ENCODE peak calls at places on chromosome 17, in seven cellular contexts. N, C, Y, W, R, F and Q are unnamed samples.

GRCh38 chr17:79036609-79037008 is 12.6 kb downstream of the C1QTNF1 start:
- DNase-seq in N (no peak), C (no peak), Y (peak), W (no peak), R (peak), F (no peak), Q (no peak)

GRCh38 chr17:82840431-82840831 is 609 bp upstream of the ZNF750 start:
- DNase-seq in N (peak), C (no peak), Y (no peak), W (no peak), R (peak), F (no peak), Q (no peak)

GRCh38 chr17:491086-492014 is 138.7 kb upstream of the RPH3AL start:
- DNase-seq in N (peak), C (peak), Y (peak), W (peak), R (peak), F (peak), Q (peak)

GRCh38 chr17:29090746-29091395 is 47.9 kb downstream of the PIPOX start:
- DNase-seq in N (no peak), C (no peak), Y (no peak), W (no peak), R (peak), F (no peak), Q (no peak)

GRCh38 chr17:67151717-67152116 is 93.3 kb downstream of the HELZ start:
- DNase-seq in N (no peak), C (no peak), Y (peak), W (no peak), R (no peak), F (no peak), Q (no peak)

GRCh38 chr17:72338847-72339790 is 218.3 kb downstream of the SOX9 start:
- DNase-seq in N (no peak), C (no peak), Y (peak), W (no peak), R (no peak), F (peak), Q (no peak)

GRCh38 chr17:82551779-82552457 is 32.4 kb downstream of the FOXK2 start:
- DNase-seq in N (peak), C (peak), Y (peak), W (peak), R (peak), F (peak), Q (peak)

GRCh38 chr17:61149862-61150362 is 249.7 kb upstream of the TBX2 start:
- DNase-seq in N (no peak), C (no peak), Y (no peak), W (no peak), R (no peak), F (no peak), Q (no peak)

GRCh38 chr17:20966869-20967268 is 75.9 kb downstream of the USP22 start:
- DNase-seq in N (peak), C (no peak), Y (no peak), W (no peak), R (no peak), F (no peak), Q (peak)

GRCh38 chr17:51397361-51398127 is 137.2 kb downstream of the UTP18 start:
- DNase-seq in N (no peak), C (no peak), Y (peak), W (no peak), R (no peak), F (no peak), Q (no peak)

GRCh38 chr17:72631568-72631967 is 460.9 kb downstream of the SLC39A11 start:
- DNase-seq in N (no peak), C (no peak), Y (no peak), W (no peak), R (no peak), F (no peak), Q (no peak)

GRCh38 chr17:64190468-64190867 is 60.5 kb upstream of the ERN1 start:
- DNase-seq in N (no peak), C (no peak), Y (no peak), W (no peak), R (no peak), F (peak), Q (no peak)

GRCh38 chr17:57935833-57936807 is 19.1 kb downstream of the CUEDC1 start:
- DNase-seq in N (no peak), C (no peak), Y (no peak), W (peak), R (peak), F (peak), Q (no peak)

GRCh38 chr17:10768766-10769383 is 35.0 kb downstream of the TMEM238L start:
- DNase-seq in N (no peak), C (no peak), Y (no peak), W (no peak), R (no peak), F (no peak), Q (no peak)

GRCh38 chr17:55272711-55273578 is 8.2 kb downstream of the HLF start:
- DNase-seq in N (no peak), C (no peak), Y (no peak), W (no peak), R (no peak), F (no peak), Q (no peak)

GRCh38 chr17:31583795-31584340 is 192.4 kb downstream of the RAB11FIP4 start:
- DNase-seq in N (no peak), C (no peak), Y (no peak), W (no peak), R (no peak), F (no peak), Q (no peak)

GRCh38 chr17:14014647-14015046 is 54.7 kb upstream of the COX10 start:
- DNase-seq in N (no peak), C (no peak), Y (no peak), W (no peak), R (no peak), F (no peak), Q (no peak)

GRCh38 chr17:8153550-8153956 is 1.3 kb upstream of the PER1 start:
- DNase-seq in N (peak), C (no peak), Y (peak), W (peak), R (peak), F (no peak), Q (no peak)

GRCh38 chr17:81090361-81091133 is 55.6 kb downstream of the BAIAP2 start:
- DNase-seq in N (peak), C (peak), Y (no peak), W (peak), R (peak), F (no peak), Q (peak)

GRCh38 chr17:6724009-6724408 is 10.8 kb upstream of the SLC13A5 start:
- DNase-seq in N (no peak), C (no peak), Y (no peak), W (no peak), R (no peak), F (no peak), Q (no peak)

GRCh38 chr17:77403854-77404253 is 263.1 kb downstream of the SEC14L1 start:
- DNase-seq in N (no peak), C (no peak), Y (no peak), W (no peak), R (no peak), F (no peak), Q (no peak)

GRCh38 chr17:77372444-77373297 is 231.9 kb downstream of the SEC14L1 start:
- DNase-seq in N (peak), C (peak), Y (no peak), W (peak), R (no peak), F (peak), Q (peak)

GRCh38 chr17:62444063-62444462 is 20.4 kb downstream of the METTL2A start:
- DNase-seq in N (no peak), C (no peak), Y (no peak), W (no peak), R (no peak), F (no peak), Q (no peak)

GRCh38 chr17:18187816-18188761 is 4.5 kb downstream of the ALKBH5 start:
- DNase-seq in N (no peak), C (no peak), Y (no peak), W (peak), R (no peak), F (no peak), Q (no peak)

GRCh38 chr17:82213251-82214011 is 789 bp upstream of the CCDC57 start:
- DNase-seq in N (peak), C (peak), Y (peak), W (no peak), R (peak), F (peak), Q (no peak)

GRCh38 chr17:61833536-61834203 is 29.7 kb downstream of the BRIP1 start:
- DNase-seq in N (no peak), C (no peak), Y (peak), W (no peak), R (no peak), F (no peak), Q (no peak)

GRCh38 chr17:64212122-64212521 is 50.9 kb downstream of the TEX2 start:
- DNase-seq in N (no peak), C (no peak), Y (peak), W (no peak), R (no peak), F (no peak), Q (no peak)

GRCh38 chr17:20908373-20909273 is 134.2 kb downstream of the USP22 start:
- DNase-seq in N (peak), C (peak), Y (peak), W (peak), R (peak), F (peak), Q (peak)

GRCh38 chr17:51901242-51901641 is 257.3 kb downstream of the CA10 start:
- DNase-seq in N (no peak), C (no peak), Y (no peak), W (no peak), R (no peak), F (no peak), Q (no peak)

GRCh38 chr17:48462946-48463345 is 32.9 kb upstream of the SKAP1 start:
- DNase-seq in N (no peak), C (no peak), Y (no peak), W (no peak), R (no peak), F (peak), Q (no peak)

GRCh38 chr17:79438936-79439335 is 171.9 kb downstream of the RBFOX3 start:
- DNase-seq in N (no peak), C (no peak), Y (no peak), W (no peak), R (peak), F (no peak), Q (no peak)

GRCh38 chr17:77036841-77037381 is 103.9 kb upstream of the SEC14L1 start:
- DNase-seq in N (no peak), C (no peak), Y (no peak), W (no peak), R (peak), F (no peak), Q (no peak)

GRCh38 chr17:28745052-28745776 is 1.4 kb downstream of the TRAF4 start:
- DNase-seq in N (no peak), C (peak), Y (no peak), W (no peak), R (peak), F (peak), Q (no peak)

GRCh38 chr17:4043862-4044261 is 79.6 kb upstream of the ATP2A3 start:
- DNase-seq in N (no peak), C (peak), Y (no peak), W (peak), R (no peak), F (no peak), Q (peak)

GRCh38 chr17:72258711-72259110 is 137.9 kb downstream of the SOX9 start:
- DNase-seq in N (no peak), C (no peak), Y (no peak), W (no peak), R (no peak), F (no peak), Q (no peak)

GRCh38 chr17:63275318-63275967 is 170.7 kb downstream of the CYB561 start:
- DNase-seq in N (no peak), C (no peak), Y (peak), W (no peak), R (no peak), F (no peak), Q (no peak)

GRCh38 chr17:19757536-19758180 is 9.6 kb upstream of the ALDH3A1 start:
- DNase-seq in N (no peak), C (no peak), Y (no peak), W (no peak), R (no peak), F (no peak), Q (no peak)

GRCh38 chr17:42673266-42673884 is 3.4 kb downstream of the PLEKHH3 start:
- DNase-seq in N (no peak), C (no peak), Y (no peak), W (no peak), R (no peak), F (no peak), Q (no peak)

GRCh38 chr17:73291260-73291801 is 20.5 kb downstream of the CDC42EP4 start:
- DNase-seq in N (peak), C (no peak), Y (peak), W (peak), R (no peak), F (no peak), Q (no peak)

DNA sequence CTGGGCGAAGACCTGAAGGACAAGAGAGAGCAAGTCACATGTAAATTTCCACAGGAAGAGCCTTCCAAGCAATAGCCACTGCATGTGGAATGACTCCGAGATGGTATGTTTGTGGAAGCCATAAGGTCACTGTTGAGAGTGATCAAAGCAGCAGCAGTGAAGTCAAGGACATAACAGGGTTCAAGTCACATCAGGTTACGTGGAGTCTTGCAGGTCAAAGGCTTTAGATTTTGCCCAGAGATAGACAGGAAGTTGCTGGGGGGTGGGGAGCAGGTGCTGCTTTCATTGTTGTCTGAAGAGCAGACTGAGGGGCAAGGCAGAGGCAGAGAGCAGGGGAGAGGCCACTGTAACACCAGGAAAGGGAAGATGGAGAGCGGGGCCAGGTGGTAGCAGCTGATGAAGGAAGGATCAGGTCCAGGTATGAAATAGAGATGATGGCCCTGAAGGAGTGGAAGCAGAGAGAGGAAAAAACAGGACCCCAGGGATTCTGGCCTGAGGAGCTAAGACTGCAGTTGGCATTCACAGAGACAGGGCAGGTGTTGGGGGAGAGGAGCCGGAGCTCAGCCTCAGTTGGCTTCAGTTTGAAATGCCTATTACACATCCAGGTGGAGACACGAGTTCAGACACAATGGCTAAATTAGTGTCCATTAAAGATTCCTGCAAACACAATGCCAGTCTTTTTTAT is 129.3 kb upstream of the AXIN2 start:
- DNase-seq in N (no peak), C (no peak), Y (no peak), W (no peak), R (no peak), F (no peak), Q (no peak)
- TF ChIP-seq CTCF in N (no peak), C (no peak), Y (no peak), W (no peak), R (no peak), F (no peak), Q (no peak)

GRCh38 chr17:38750044-38750311 is 1.8 kb upstream of the PCGF2 start:
- DNase-seq in N (no peak), C (no peak), Y (no peak), W (no peak), R (no peak), F (no peak), Q (no peak)

GRCh38 chr17:38751803-38752118 is 780 bp upstream of the PSMB3 start:
- DNase-seq in N (peak), C (peak), Y (peak), W (peak), R (peak), F (peak), Q (peak)

GRCh38 chr17:38750312-38751121 is 2.0 kb upstream of the PSMB3 start:
- DNase-seq in N (no peak), C (no peak), Y (no peak), W (no peak), R (no peak), F (no peak), Q (no peak)

GRCh38 chr17:38752119-38752929 is at the start of gene PSMB3:
- DNase-seq in N (peak), C (peak), Y (peak), W (peak), R (peak), F (peak), Q (peak)

GRCh38 chr17:38751144-38751802 is 1.3 kb upstream of the PSMB3 start:
- DNase-seq in N (no peak), C (no peak), Y (no peak), W (no peak), R (peak), F (no peak), Q (no peak)
- H3K27ac ChIP-seq in N (peak), C (peak), Y (no peak), W (peak), R (peak), F (no peak), Q (peak)

GRCh38 chr17:40317345-40317873 is 8.4 kb downstream of the RARA start:
- DNase-seq in N (peak), C (peak), Y (peak), W (no peak), R (peak), F (peak), Q (peak)

GRCh38 chr17:40319651-40320550 is 10.9 kb downstream of the RARA start:
- DNase-seq in N (peak), C (peak), Y (no peak), W (peak), R (peak), F (no peak), Q (peak)

GRCh38 chr17:40320771-40321501 is 12.0 kb downstream of the RARA start:
- DNase-seq in N (peak), C (peak), Y (no peak), W (peak), R (no peak), F (no peak), Q (peak)

GRCh38 chr17:40317880-40318834 is 9.2 kb downstream of the RARA start:
- DNase-seq in N (peak), C (peak), Y (peak), W (peak), R (peak), F (peak), Q (peak)

DNA sequence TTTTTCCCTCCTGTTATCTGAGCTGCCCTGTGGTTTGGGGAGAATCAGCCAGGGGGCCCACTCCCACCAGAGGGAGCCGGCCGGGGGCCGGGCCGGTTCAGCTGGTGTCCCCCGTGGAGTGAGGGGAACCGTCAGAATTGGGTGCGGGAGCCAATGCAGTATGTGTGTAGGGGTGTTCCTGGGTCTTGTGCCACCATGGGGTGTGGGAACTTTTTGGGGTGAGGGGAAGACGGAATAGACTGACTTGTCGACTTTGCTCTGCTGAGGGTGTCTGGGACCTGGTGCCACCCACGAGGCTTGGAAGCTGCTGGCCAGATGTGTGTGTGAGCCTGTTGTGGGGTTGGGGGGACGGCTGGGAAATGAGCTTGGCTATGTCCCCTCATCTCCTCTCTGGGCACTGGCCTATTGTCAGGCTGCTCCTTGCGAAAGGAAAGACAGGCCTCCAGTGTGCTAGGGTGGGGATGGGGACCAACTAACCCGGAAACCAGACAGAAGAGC is 9.9 kb downstream of the RARA start:
- DNase-seq in N (peak), C (no peak), Y (no peak), W (no peak), R (no peak), F (no peak), Q (peak)
- TF ChIP-seq CTCF in N (no peak), C (no peak), Y (peak), W (no peak), R (peak), F (peak), Q (no peak)

GRCh38 chr17:16255481-16255901 is 38.5 kb downstream of the PIGL start:
- DNase-seq in N (no peak), C (no peak), Y (no peak), W (peak), R (peak), F (peak), Q (no peak)
- H3K27ac ChIP-seq in N (peak), C (no peak), Y (no peak), W (peak), R (peak), F (peak), Q (no peak)